ENCODE peak calls at places on chromosomes 16 and 17, in five cellular contexts. B is effector CD8-positive, alpha-beta T cell; P is nephron progenitor cell; W is activated T-cell treated with anti-CD3 and anti-CD28 coated beads for 24 hours; Z is ureter. S is an unnamed sample.

GRCh38 chr16:19696312-19696711 is 21.7 kb downstream of the KNOP1 start:
- DNase-seq in Z (peak; percentile 90), P (no peak), B (peak; percentile 4), W (peak; percentile 30), S (no peak)

GRCh38 chr16:48500981-48501380 is 109.0 kb downstream of the N4BP1 start:
- DNase-seq in B (no peak), P (no peak), Z (no peak), W (no peak), S (no peak)

GRCh38 chr16:9134739-9135138 is 43.3 kb downstream of the HAPSTR1 start:
- DNase-seq in W (peak; percentile 38), B (peak; percentile 41), Z (no peak), P (peak; percentile 53), S (peak; percentile 68)

GRCh38 chr17:78734841-78735641 is 47.0 kb downstream of the CYTH1 start:
- DNase-seq in P (no peak), Z (no peak), B (no peak), W (no peak), S (no peak)

GRCh38 chr16:85894266-85894665 is 4.7 kb upstream of the IRF8 start:
- DNase-seq in Z (no peak), W (no peak), B (no peak), P (no peak), S (no peak)

GRCh38 chr17:21268596-21269188 is 15.5 kb upstream of the NATD1 start:
- DNase-seq in Z (no peak), B (no peak), W (no peak), P (no peak), S (no peak)

GRCh38 chr17:32631341-32632109 is 144.7 kb downstream of the CDK5R1 start:
- DNase-seq in W (no peak), Z (no peak), B (no peak), P (no peak), S (no peak)

GRCh38 chr16:13453325-13453724 is 466.6 kb upstream of the ERCC4 start:
- DNase-seq in Z (peak; percentile 59), W (no peak), P (no peak), B (no peak), S (no peak)

GRCh38 chr16:12184419-12184831 is 207.9 kb downstream of the SNX29 start:
- DNase-seq in P (no peak), W (no peak), B (no peak), Z (no peak), S (no peak)

GRCh38 chr16:24036614-24037013 is 200.8 kb downstream of the PRKCB start:
- DNase-seq in W (peak; percentile 31), P (peak; percentile 63), Z (no peak), B (peak; percentile 15), S (peak; percentile 67)

GRCh38 chr16:87696796-87697195 is 69.0 kb downstream of the KLHDC4 start:
- DNase-seq in B (no peak), Z (no peak), P (no peak), W (no peak), S (no peak)

GRCh38 chr16:66728117-66728787 is 23.2 kb downstream of the DYNC1LI2 start:
- DNase-seq in W (no peak), Z (no peak), B (no peak), P (no peak), S (peak; percentile 45)

GRCh38 chr17:82876602-82877391 is 37.0 kb upstream of the ZNF750 start:
- DNase-seq in Z (peak; percentile 84), W (no peak), B (no peak), P (peak; percentile 65), S (peak; percentile 39)

GRCh38 chr17:79081571-79082276 is 7.1 kb downstream of the ENGASE start:
- DNase-seq in W (no peak), Z (no peak), B (no peak), P (no peak), S (no peak)

GRCh38 chr16:56989988-56990387 is 631 bp downstream of the NLRC5 start:
- DNase-seq in P (no peak), W (no peak), B (no peak), Z (no peak), S (no peak)

GRCh38 chr16:658679-659571 is 9.0 kb upstream of the RHOT2 start:
- DNase-seq in Z (no peak), P (no peak), B (no peak), W (no peak), S (no peak)

GRCh38 chr16:63311313-63311712 is 1275.1 kb upstream of the CDH8 start:
- DNase-seq in B (no peak), P (no peak), W (no peak), Z (no peak), S (no peak)

GRCh38 chr16:11639008-11639562 is 29.2 kb upstream of the SNN start:
- DNase-seq in B (no peak), W (no peak), P (no peak), Z (no peak), S (no peak)

GRCh38 chr17:67842648-67843047 is 17.3 kb downstream of the BPTF start:
- DNase-seq in P (no peak), B (no peak), Z (no peak), W (no peak), S (no peak)

GRCh38 chr16:86604436-86605220 is 26.3 kb downstream of the FOXL1 start:
- DNase-seq in B (peak; percentile 16), P (no peak), Z (no peak), W (peak; percentile 16), S (no peak)

GRCh38 chr17:57953703-57954420 is 1.4 kb downstream of the CUEDC1 start:
- DNase-seq in B (no peak), W (no peak), P (no peak), Z (no peak), S (no peak)

GRCh38 chr16:19926449-19927390 is 42.1 kb upstream of the GPRC5B start:
- DNase-seq in B (no peak), Z (no peak), W (no peak), P (no peak), S (no peak)

GRCh38 chr16:81651758-81652718 is 127.1 kb upstream of the PLCG2 start:
- DNase-seq in P (no peak), Z (no peak), W (no peak), B (no peak), S (no peak)